ENCODE peak calls at places on chromosomes 5 and 9, in six cellular contexts. A, W, J, E, N and V are unnamed samples.

GRCh38 chr5:178895615-178896571 is at the start of gene ZFP2:
- DNase-seq in W (peak), N (peak), J (no peak), E (peak), A (peak), V (no peak)

GRCh38 chr5:135204151-135204600 is 170.1 kb upstream of the PITX1 start:
- DNase-seq in J (no peak), N (no peak), A (no peak), E (no peak), W (peak), V (no peak)

GRCh38 chr9:124593080-124594058 is 86.2 kb upstream of the NR5A1 start:
- DNase-seq in J (no peak), N (no peak), W (peak), A (no peak), E (no peak), V (peak)

GRCh38 chr9:12680757-12681156 is 12.4 kb upstream of the TYRP1 start:
- DNase-seq in J (no peak), N (no peak), A (no peak), W (no peak), E (no peak), V (no peak)

GRCh38 chr9:95588724-95589282 is 72.0 kb upstream of the PTCH1 start:
- DNase-seq in N (no peak), E (no peak), J (no peak), A (no peak), W (no peak), V (no peak)

GRCh38 chr9:133162802-133163558 is 734 bp downstream of the GBGT1 start:
- DNase-seq in J (no peak), A (no peak), E (no peak), W (peak), N (no peak), V (no peak)

GRCh38 chr5:159762921-159763320 is 153.4 kb upstream of the ADRA1B start:
- DNase-seq in N (no peak), W (no peak), J (no peak), A (no peak), E (no peak), V (no peak)

GRCh38 chr9:13568851-13569618 is 289.5 kb upstream of the MPDZ start:
- DNase-seq in A (peak), E (peak), N (peak), W (peak), J (no peak), V (no peak)

GRCh38 chr9:116763665-116764064 is 76.6 kb downstream of the TRIM32 start:
- DNase-seq in W (no peak), N (no peak), A (no peak), E (no peak), J (no peak), V (no peak)

GRCh38 chr5:147481376-147481775 is 28.5 kb downstream of the DPYSL3 start:
- DNase-seq in A (no peak), W (peak), N (no peak), E (no peak), J (no peak), V (no peak)

GRCh38 chr5:148808864-148809642 is 17.4 kb upstream of the ADRB2 start:
- DNase-seq in W (peak), E (no peak), J (peak), N (peak), A (no peak), V (no peak)

GRCh38 chr5:35822541-35822940 is 34.1 kb upstream of the IL7R start:
- DNase-seq in J (no peak), N (no peak), W (no peak), A (no peak), E (no peak), V (no peak)

GRCh38 chr5:138282918-138283742 is 8.7 kb upstream of the GFRA3 start:
- DNase-seq in E (no peak), W (peak), J (peak), A (no peak), N (peak), V (peak)

GRCh38 chr5:176823076-176823481 is 12.7 kb downstream of the UNC5A start:
- DNase-seq in N (no peak), W (no peak), A (no peak), J (no peak), E (no peak), V (no peak)

GRCh38 chr9:16001856-16002255 is 449.0 kb downstream of the CCDC171 start:
- DNase-seq in A (no peak), J (no peak), W (no peak), N (no peak), E (no peak), V (no peak)

GRCh38 chr9:91572044-91572443 is 148.4 kb upstream of the NFIL3 start:
- DNase-seq in A (no peak), J (no peak), N (no peak), E (no peak), W (peak), V (no peak)

GRCh38 chr9:136409557-136410455 is 608 bp downstream of the ENTR1 start:
- DNase-seq in J (peak), W (peak), A (peak), N (peak), E (no peak), V (no peak)

GRCh38 chr5:14577964-14578363 is 3.6 kb upstream of the OTULINL start:
- DNase-seq in J (no peak), E (no peak), A (no peak), W (no peak), N (no peak), V (no peak)

GRCh38 chr5:165616550-165617430 is 2111.4 kb downstream of the MAT2B start:
- DNase-seq in W (peak), E (no peak), A (no peak), N (peak), J (peak), V (no peak)

GRCh38 chr5:54876-55569 is 36.9 kb upstream of the PLEKHG4B start:
- DNase-seq in N (no peak), W (no peak), A (no peak), J (no peak), E (no peak), V (no peak)

GRCh38 chr5:150862070-150862469 is 15.7 kb downstream of the IRGM start:
- DNase-seq in A (no peak), J (peak), W (no peak), E (no peak), N (no peak), V (no peak)

GRCh38 chr9:84781431-84781830 is 111.9 kb downstream of the NTRK2 start:
- DNase-seq in E (no peak), A (no peak), J (no peak), N (peak), W (peak), V (no peak)

GRCh38 chr5:71969464-71969863 is 137.8 kb upstream of the MAP1B start:
- DNase-seq in E (no peak), N (no peak), A (no peak), W (no peak), J (no peak), V (no peak)

GRCh38 chr5:98827862-98828261 is 54.4 kb downstream of the RGMB start:
- DNase-seq in E (no peak), W (no peak), N (no peak), J (no peak), A (no peak), V (no peak)